ENCODE peak calls at places on chromosomes 5 and 9, in eight cellular contexts. E is brain microvascular endothelial cell; V is lung; G is CD8-positive, alpha-beta T cell; F is hepatocyte; K is colonic mucosa; D is A549; L is cardiac muscle cell. N is an unnamed sample.

GRCh38 chr5:146574713-146575112 is 58.7 kb upstream of the GPR151 start:
- DNase-seq in E (no peak), V (no peak), G (no peak), F (no peak), K (no peak), D (no peak), L (no peak), N (no peak)

GRCh38 chr5:87243161-87243877 is 24.4 kb upstream of the RASA1 start:
- DNase-seq in E (peak; percentile 83), V (no peak), G (no peak), F (peak; percentile 13), K (no peak), D (no peak), L (no peak), N (no peak)

GRCh38 chr5:131525805-131526204 is 109.2 kb downstream of the RAPGEF6 start:
- DNase-seq in E (no peak), V (no peak), G (no peak), F (no peak), K (no peak), D (no peak), L (no peak), N (no peak)

GRCh38 chr5:76337949-76338589 is 65.0 kb upstream of the IQGAP2 start:
- DNase-seq in E (peak; percentile 64), V (peak; percentile 42), G (peak; percentile 66), F (peak; percentile 72), K (peak; percentile 77), D (peak; percentile 84), L (peak; percentile 65), N (no peak)

GRCh38 chr5:138724470-138725146 is 28.6 kb upstream of the CTNNA1 start:
- DNase-seq in E (no peak), V (peak; percentile 42), G (no peak), F (no peak), K (no peak), D (no peak), L (no peak), N (peak; percentile 44)

GRCh38 chr5:62671479-62671878 is 92.9 kb downstream of the LRRC70 start:
- DNase-seq in E (no peak), V (no peak), G (no peak), F (no peak), K (no peak), D (no peak), L (no peak), N (no peak)

GRCh38 chr5:36305571-36306326 is 4.0 kb upstream of the RANBP3L start:
- DNase-seq in E (peak; percentile 33), V (peak; percentile 43), G (no peak), F (peak; percentile 42), K (peak; percentile 24), D (no peak), L (peak; percentile 61), N (peak; percentile 44)

GRCh38 chr9:83473488-83473971 is 64.7 kb downstream of the FRMD3 start:
- DNase-seq in E (peak; percentile 2), V (no peak), G (no peak), F (peak; percentile 33), K (peak; percentile 44), D (no peak), L (no peak), N (no peak)

GRCh38 chr5:168286386-168286785 is 5.1 kb upstream of the WWC1 start:
- DNase-seq in E (no peak), V (no peak), G (no peak), F (no peak), K (no peak), D (no peak), L (peak; percentile 77), N (no peak)

GRCh38 chr9:133994359-133995011 is 2.4 kb upstream of the VAV2 start:
- DNase-seq in E (peak; percentile 43), V (peak; percentile 81), G (peak; percentile 87), F (peak; percentile 91), K (peak; percentile 87), D (peak; percentile 86), L (peak; percentile 86), N (peak; percentile 87)

GRCh38 chr5:125251703-125252102 is 505.3 kb upstream of the ZNF608 start:
- DNase-seq in E (no peak), V (no peak), G (no peak), F (no peak), K (no peak), D (no peak), L (no peak), N (no peak)

GRCh38 chr5:159746707-159747106 is 169.6 kb upstream of the ADRA1B start:
- DNase-seq in E (no peak), V (no peak), G (no peak), F (no peak), K (no peak), D (no peak), L (no peak), N (no peak)

GRCh38 chr9:136289651-136290507 is 14.0 kb downstream of the CCDC187 start:
- DNase-seq in E (no peak), V (no peak), G (no peak), F (no peak), K (no peak), D (no peak), L (no peak), N (no peak)

GRCh38 chr9:34253460-34253837 is 74.6 kb downstream of the UBAP1 start:
- DNase-seq in E (peak; percentile 18), V (no peak), G (no peak), F (peak; percentile 24), K (no peak), D (no peak), L (peak; percentile 30), N (peak; percentile 79)

GRCh38 chr9:88090151-88090581 is 48.1 kb downstream of the SPATA31C2 start:
- DNase-seq in E (peak; percentile 82), V (no peak), G (no peak), F (peak; percentile 67), K (no peak), D (no peak), L (peak; percentile 66), N (peak; percentile 29)

GRCh38 chr5:146079695-146080361 is 25.5 kb downstream of the PLAC8L1 start:
- DNase-seq in E (no peak), V (no peak), G (no peak), F (no peak), K (no peak), D (no peak), L (no peak), N (no peak)

GRCh38 chr9:116504081-116504480 is 183.0 kb upstream of the TRIM32 start:
- DNase-seq in E (no peak), V (no peak), G (no peak), F (peak; percentile 24), K (no peak), D (no peak), L (no peak), N (no peak)

GRCh38 chr5:7320641-7321170 is 75.2 kb upstream of the ADCY2 start:
- DNase-seq in E (no peak), V (no peak), G (no peak), F (no peak), K (no peak), D (no peak), L (no peak), N (no peak)

GRCh38 chr5:72402381-72402890 is 82.3 kb downstream of the PTCD2 start:
- DNase-seq in E (no peak), V (no peak), G (no peak), F (no peak), K (no peak), D (peak; percentile 31), L (no peak), N (no peak)

GRCh38 chr5:78519198-78519941 is 129.2 kb downstream of the LHFPL2 start:
- DNase-seq in E (no peak), V (no peak), G (no peak), F (no peak), K (no peak), D (no peak), L (no peak), N (no peak)

GRCh38 chr5:27592231-27592630 is 553.8 kb upstream of the CDH9 start:
- DNase-seq in E (peak; percentile 71), V (no peak), G (no peak), F (no peak), K (no peak), D (no peak), L (no peak), N (no peak)

GRCh38 chr9:114011313-114011712 is 66.8 kb downstream of the AMBP start:
- DNase-seq in E (no peak), V (no peak), G (no peak), F (no peak), K (no peak), D (no peak), L (no peak), N (no peak)

GRCh38 chr5:80097516-80097915 is 62.4 kb downstream of the THBS4 start:
- DNase-seq in E (no peak), V (no peak), G (no peak), F (no peak), K (no peak), D (no peak), L (no peak), N (no peak)
- H3K27ac ChIP-seq in E (no peak overlapping the region), V (no peak overlapping the region), G (no peak overlapping the region), F (no peak overlapping the region), K (no peak overlapping the region), D (no peak overlapping the region), L (no peak overlapping the region), N (no peak overlapping the region)

DNA sequence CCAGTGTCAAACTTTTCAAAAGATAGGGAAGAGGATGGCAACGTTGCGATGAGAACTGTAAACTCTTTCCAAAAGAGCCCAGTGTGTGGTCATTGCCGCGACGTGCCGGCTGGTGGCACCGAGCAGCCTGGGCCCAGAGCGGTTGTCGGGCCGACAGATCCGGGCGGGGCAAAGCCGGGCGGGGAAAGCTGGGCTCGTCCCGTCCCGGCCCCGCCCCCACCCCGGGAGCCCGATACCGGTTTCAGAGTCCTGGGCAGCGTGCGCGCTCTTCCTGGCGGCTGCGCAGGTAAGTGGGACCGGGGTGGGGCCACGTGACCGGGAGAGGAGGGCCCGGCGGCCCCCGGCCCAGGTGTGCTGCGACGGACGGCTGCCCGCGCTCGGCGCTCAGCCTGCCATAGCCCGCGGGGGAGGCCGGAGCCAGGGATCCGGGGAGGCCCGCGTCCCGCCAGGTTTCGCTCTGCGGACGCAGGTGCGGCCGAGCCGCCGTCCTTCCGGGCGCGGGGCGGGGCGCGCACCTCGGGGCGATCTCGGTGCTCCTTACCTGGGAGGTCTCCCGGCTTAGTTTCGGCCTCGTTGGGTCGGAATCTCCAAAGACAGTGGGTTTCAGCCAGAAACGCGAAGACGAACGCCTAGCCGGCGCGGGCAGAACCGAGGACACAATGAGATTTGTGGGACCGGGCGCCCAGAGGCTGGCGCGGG is at the start of gene MARVELD2:
- DNase-seq in E (peak; percentile 19), V (peak; percentile 91), G (peak; percentile 56), F (peak; percentile 96), K (peak; percentile 94), D (peak; percentile 85), L (peak; percentile 76), N (peak; percentile 49)
- TF ChIP-seq CTCF in E (peak; percentile 53), V (peak; percentile 27), G (no peak), F (peak; percentile 58), K (peak; percentile 41), D (peak; percentile 49), L (peak; percentile 40), N (peak; percentile 42)

GRCh38 chr5:81232449-81233079 is 558 bp upstream of the CKMT2 start:
- DNase-seq in E (no peak), V (no peak), G (no peak), F (no peak), K (no peak), D (no peak), L (peak; percentile 82), N (peak; percentile 90)
- H3K4me3 ChIP-seq in E (peak overlapping the region; percentile 47), V (no peak overlapping the region), G (no peak overlapping the region), F (no peak overlapping the region), K (peak overlapping the region; percentile 16), D (no peak overlapping the region), L (peak overlapping the region; percentile 22), N (peak overlapping the region; percentile 60)

DNA sequence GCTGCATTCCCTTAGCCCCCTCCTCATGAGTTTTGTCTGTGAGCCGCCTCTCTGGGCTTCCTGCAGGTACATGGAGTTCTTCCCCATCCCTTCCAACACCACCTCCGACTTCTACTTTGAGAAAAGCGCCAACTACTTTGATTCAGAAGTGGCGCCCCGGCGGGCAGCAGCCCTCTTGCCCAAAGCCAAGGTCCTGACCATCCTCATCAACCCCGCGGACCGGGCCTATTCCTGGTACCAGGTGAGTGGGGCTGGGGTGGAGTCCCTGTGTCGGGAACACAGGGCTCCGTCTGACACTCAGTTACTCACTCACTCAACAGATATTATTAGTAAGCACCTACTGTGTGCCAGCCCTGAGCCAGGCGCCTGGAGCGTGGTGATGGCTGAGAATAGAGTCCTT is 37.3 kb downstream of the NDST1 start:
- DNase-seq in E (no peak), V (no peak), G (no peak), F (no peak), K (no peak), D (no peak), L (no peak), N (no peak)
- H3K27ac ChIP-seq in E (no peak overlapping the region), V (no peak overlapping the region), G (no peak overlapping the region), F (no peak overlapping the region), K (no peak overlapping the region), D (no peak overlapping the region), L (no peak overlapping the region), N (no peak overlapping the region)